ENCODE peak calls at places on chromosomes 1 and 21, in six cellular contexts. J, I, G, S, E and Y are unnamed samples. For H3K4me1, the result is how much of the 10 kb centered on the place peaks cover.

GRCh38 chr1:39907532-39908453 is 6.1 kb upstream of the MYCL start:
- DNase-seq in J (no peak), I (no peak), G (no peak), S (no peak), E (no peak), Y (no peak)

GRCh38 chr1:228346731-228347130 is 59.9 kb downstream of the TRIM11 start:
- DNase-seq in J (no peak), I (peak), G (no peak), S (no peak), E (no peak), Y (no peak)

GRCh38 chr1:227947678-227948492 is at the start of gene WNT9A:
- DNase-seq in J (peak), I (peak), G (peak), S (peak), E (peak), Y (peak)

GRCh38 chr1:24704411-24705259 is 40.6 kb upstream of the CLIC4 start:
- DNase-seq in J (no peak), I (no peak), G (peak), S (peak), E (no peak), Y (no peak)

GRCh38 chr1:241675983-241676382 is 23.9 kb downstream of the WDR64 start:
- DNase-seq in J (no peak), I (no peak), G (no peak), S (no peak), E (no peak), Y (no peak)

GRCh38 chr1:192167941-192168685 is 9.9 kb downstream of the RGS18 start:
- DNase-seq in J (no peak), I (no peak), G (no peak), S (no peak), E (no peak), Y (no peak)

GRCh38 chr1:171784779-171785178 is 3.3 kb downstream of the METTL13 start:
- DNase-seq in J (no peak), I (no peak), G (no peak), S (no peak), E (no peak), Y (no peak)

GRCh38 chr1:33586111-33586510 is 113.7 kb downstream of the ZSCAN20 start:
- DNase-seq in J (no peak), I (no peak), G (no peak), S (no peak), E (no peak), Y (peak)

GRCh38 chr1:114342376-114342775 is 168.6 kb downstream of the TRIM33 start:
- DNase-seq in J (no peak), I (peak), G (no peak), S (no peak), E (no peak), Y (peak)

GRCh38 chr1:116990612-116991151 is 10.9 kb upstream of the CD101 start:
- DNase-seq in J (no peak), I (peak), G (no peak), S (no peak), E (peak), Y (no peak)

GRCh38 chr21:46621457-46622182 is 13.9 kb upstream of the PRMT2 start:
- DNase-seq in J (no peak), I (no peak), G (no peak), S (no peak), E (no peak), Y (no peak)

GRCh38 chr1:224087358-224087757 is 26.6 kb upstream of the FBXO28 start:
- DNase-seq in J (no peak), I (no peak), G (no peak), S (no peak), E (no peak), Y (no peak)

GRCh38 chr1:22341791-22342605 is 109.7 kb upstream of the ZBTB40 start:
- DNase-seq in J (no peak), I (peak), G (peak), S (no peak), E (no peak), Y (peak)

GRCh38 chr1:234724517-234725176 is 114.7 kb upstream of the IRF2BP2 start:
- DNase-seq in J (peak), I (peak), G (no peak), S (peak), E (peak), Y (peak)

GRCh38 chr1:10713614-10714013 is 82.8 kb downstream of the CASZ1 start:
- DNase-seq in J (no peak), I (no peak), G (no peak), S (no peak), E (no peak), Y (no peak)

GRCh38 chr1:117093870-117094621 is 27.5 kb downstream of the TRIM45 start:
- DNase-seq in J (no peak), I (no peak), G (peak), S (peak), E (no peak), Y (peak)

GRCh38 chr1:117059334-117059677 is 820 bp upstream of the TTF2 start:
- DNase-seq in J (peak), I (peak), G (no peak), S (peak), E (peak), Y (peak)

GRCh38 chr1:198529414-198529813 is 11.1 kb downstream of the ATP6V1G3 start:
- DNase-seq in J (no peak), I (no peak), G (no peak), S (no peak), E (no peak), Y (no peak)

GRCh38 chr1:190578531-190578930 is 100.9 kb upstream of the BRINP3 start:
- DNase-seq in J (no peak), I (no peak), G (no peak), S (no peak), E (no peak), Y (no peak)

GRCh38 chr21:29453511-29453910 is 154.8 kb downstream of the BACH1 start:
- DNase-seq in J (no peak), I (no peak), G (no peak), S (no peak), E (no peak), Y (no peak)

GRCh38 chr1:5297199-5297877 is 642.9 kb downstream of the AJAP1 start:
- DNase-seq in J (no peak), I (no peak), G (no peak), S (no peak), E (peak), Y (no peak)

GRCh38 chr1:35031103-35031452 is 667 bp downstream of the ZMYM6 start:
- DNase-seq in J (no peak), I (peak), G (peak), S (peak), E (peak), Y (peak)

GRCh38 chr1:63795455-63795854 is 21.6 kb downstream of the ROR1 start:
- DNase-seq in J (no peak), I (no peak), G (no peak), S (no peak), E (no peak), Y (no peak)

GRCh38 chr1:12485231-12486172 is 132.5 kb downstream of the DHRS3 start:
- DNase-seq in J (no peak), I (no peak), G (no peak), S (no peak), E (no peak), Y (no peak)

GRCh38 chr1:20439282-20439681 is 46.7 kb downstream of the CAMK2N1 start:
- DNase-seq in J (no peak), I (no peak), G (peak), S (no peak), E (no peak), Y (no peak)

GRCh38 chr1:223231581-223231980 is 88.5 kb upstream of the TLR5 start:
- DNase-seq in J (no peak), I (no peak), G (no peak), S (no peak), E (no peak), Y (no peak)

GRCh38 chr21:44511938-44512275 is 28.1 kb downstream of the KRTAP10-1 start:
- DNase-seq in J (no peak), I (no peak), G (no peak), S (no peak), E (no peak), Y (no peak)

GRCh38 chr21:44510109-44510507 is 29.9 kb downstream of the KRTAP10-1 start:
- DNase-seq in J (no peak), I (no peak), G (no peak), S (no peak), E (no peak), Y (no peak)

GRCh38 chr21:44512496-44513388 is 27.3 kb downstream of the KRTAP10-1 start:
- DNase-seq in J (no peak), I (no peak), G (no peak), S (no peak), E (no peak), Y (no peak)

GRCh38 chr21:44510508-44511218 is 29.3 kb downstream of the KRTAP10-1 start:
- DNase-seq in J (peak), I (peak), G (peak), S (peak), E (peak), Y (peak)

GRCh38 chr21:44511219-44511937 is 28.6 kb downstream of the KRTAP10-1 start:
- DNase-seq in J (no peak), I (no peak), G (no peak), S (no peak), E (no peak), Y (no peak)
- H3K4me1 ChIP-seq in J (under half), I (under half), G (under half), S (under half), E (under half), Y (under half)

DNA sequence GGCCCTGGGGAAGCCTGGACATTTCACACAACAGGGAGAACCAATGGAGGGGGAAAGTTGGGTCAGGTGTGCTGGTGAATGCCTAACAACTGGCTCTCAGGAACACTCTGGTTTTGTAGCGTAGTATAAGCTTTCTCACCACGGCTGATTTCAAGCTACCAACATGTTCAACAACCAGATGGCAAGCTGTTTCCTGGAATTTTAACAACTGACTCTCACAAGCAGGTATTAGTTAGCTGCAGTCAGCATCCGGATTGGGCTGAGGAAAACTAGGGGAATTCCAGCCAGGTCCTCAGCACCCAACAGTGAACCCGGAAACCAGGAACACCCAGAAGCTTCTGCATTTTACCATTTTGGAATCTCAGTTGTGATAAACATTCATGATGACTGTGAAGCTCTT is 162.3 kb upstream of the CAMK1G start:
- DNase-seq in J (no peak), I (no peak), G (no peak), S (no peak), E (no peak), Y (no peak)
- H3K4me1 ChIP-seq in J (under half), I (under half), G (under half), S (under half), E (under half), Y (under half)

DNA sequence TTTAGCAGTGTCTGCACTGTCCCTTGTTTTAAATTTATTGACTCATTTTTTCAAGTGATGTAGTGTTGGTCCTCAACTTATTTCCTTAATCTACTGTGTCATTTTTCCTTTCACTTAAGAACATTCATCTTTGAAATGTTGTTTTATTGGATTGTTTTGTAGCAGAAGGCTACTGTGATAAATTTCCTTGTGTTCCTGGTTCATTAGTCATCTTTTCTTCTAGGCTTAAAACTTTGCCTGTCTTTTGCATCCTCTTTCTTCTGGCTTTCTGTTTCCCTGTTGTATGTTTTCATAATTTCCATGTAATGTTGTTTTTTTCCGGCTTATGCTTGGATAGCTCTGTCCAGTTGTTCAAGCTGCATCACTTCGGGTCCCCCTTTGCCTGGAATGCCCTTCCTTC is 61.9 kb downstream of the UBE2T start:
- DNase-seq in J (no peak), I (no peak), G (no peak), S (no peak), E (no peak), Y (no peak)
- H3K4me1 ChIP-seq in J (under half), I (under half), G (under half), S (under half), E (under half), Y (under half)

DNA sequence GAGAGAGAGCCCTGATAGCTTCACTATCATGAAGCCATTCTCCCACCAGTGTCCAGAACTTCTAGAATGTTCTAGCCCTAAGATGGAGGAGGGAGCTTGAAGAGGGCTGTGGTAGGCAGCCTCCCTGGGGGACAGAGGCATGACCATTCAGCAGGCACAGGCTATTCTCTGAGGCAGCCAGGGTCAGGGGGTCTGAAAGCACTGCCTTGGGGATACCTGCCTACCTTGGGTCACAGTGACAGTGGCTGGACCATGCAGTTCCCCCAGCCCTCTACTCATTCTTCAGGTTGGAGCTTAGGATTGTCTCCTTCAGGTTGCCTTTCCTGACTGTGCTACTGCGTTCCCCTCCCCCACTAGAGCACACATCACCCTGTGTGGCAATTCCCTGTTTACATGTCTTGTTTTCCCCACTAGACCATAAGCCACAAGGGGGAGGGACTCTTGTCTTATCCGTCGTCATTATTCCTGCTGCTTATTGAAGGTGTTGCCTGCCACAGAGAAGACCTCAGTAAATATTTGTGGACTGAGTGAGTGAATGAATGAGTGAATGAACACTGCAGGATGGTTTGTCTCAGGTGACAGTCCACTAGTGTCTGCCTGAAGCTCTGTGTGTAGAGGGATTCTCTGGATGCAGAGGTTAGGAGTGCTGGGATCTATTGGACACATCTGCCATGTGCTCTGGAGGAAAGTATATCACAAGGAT is 5.2 kb downstream of the ZDHHC18 start:
- DNase-seq in J (no peak), I (no peak), G (no peak), S (no peak), E (no peak), Y (no peak)
- H3K4me1 ChIP-seq in J (under half), I (under half), G (under half), S (under half), E (under half), Y (under half)

GRCh38 chr1:154864189-154864985 is 5.7 kb downstream of the KCNN3 start:
- DNase-seq in J (no peak), I (no peak), G (no peak), S (no peak), E (no peak), Y (no peak)
- H3K4me1 ChIP-seq in J (under half), I (under half), G (under half), S (under half), E (half or more), Y (under half)

GRCh38 chr1:43587594-43587993 is 56.9 kb downstream of the PTPRF start:
- DNase-seq in J (no peak), I (no peak), G (no peak), S (no peak), E (peak), Y (no peak)
- H3K4me1 ChIP-seq in J (under half), I (under half), G (under half), S (under half), E (under half), Y (under half)

GRCh38 chr1:18923721-18924610 is 21.6 kb upstream of the ALDH4A1 start:
- DNase-seq in J (no peak), I (no peak), G (no peak), S (no peak), E (peak), Y (no peak)
- H3K4me1 ChIP-seq in J (half or more), I (under half), G (under half), S (half or more), E (under half), Y (under half)

DNA sequence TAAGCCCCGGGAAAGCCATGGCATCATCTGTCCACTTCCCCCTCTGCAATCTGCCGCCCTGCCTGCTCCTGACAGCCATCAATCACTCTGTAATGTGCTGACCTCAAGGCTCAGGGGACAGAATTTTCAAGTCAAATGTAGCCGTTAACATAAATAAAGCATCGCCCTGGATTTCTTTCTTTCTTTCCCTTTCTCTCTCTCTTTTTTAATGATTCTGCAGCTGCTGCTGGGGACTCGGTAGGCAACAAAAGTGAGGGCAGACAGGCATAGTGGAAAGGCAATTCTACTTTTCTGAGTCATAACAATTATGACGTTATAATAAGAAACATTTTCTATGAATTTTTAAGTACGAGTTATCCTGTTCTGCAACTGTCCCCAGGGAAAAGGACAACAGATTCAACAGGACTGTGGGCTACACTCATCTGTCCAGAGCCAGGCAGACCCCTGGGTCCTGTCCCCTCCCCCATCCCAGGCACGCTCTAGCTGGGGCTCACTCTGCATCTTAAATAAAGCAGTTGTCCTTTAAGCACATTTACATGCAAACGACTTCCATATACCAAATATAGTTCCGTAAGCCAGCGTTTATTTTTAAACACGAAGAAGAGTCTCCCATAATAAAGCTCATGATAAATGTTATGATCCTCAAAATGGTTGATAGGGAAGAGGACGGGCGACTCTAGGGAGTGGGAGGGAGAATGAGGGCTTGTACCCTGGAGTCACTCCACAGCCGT is 78.6 kb downstream of the SSBP3 start:
- DNase-seq in J (no peak), I (no peak), G (no peak), S (no peak), E (no peak), Y (no peak)
- H3K4me1 ChIP-seq in J (half or more), I (half or more), G (half or more), S (under half), E (half or more), Y (under half)

DNA sequence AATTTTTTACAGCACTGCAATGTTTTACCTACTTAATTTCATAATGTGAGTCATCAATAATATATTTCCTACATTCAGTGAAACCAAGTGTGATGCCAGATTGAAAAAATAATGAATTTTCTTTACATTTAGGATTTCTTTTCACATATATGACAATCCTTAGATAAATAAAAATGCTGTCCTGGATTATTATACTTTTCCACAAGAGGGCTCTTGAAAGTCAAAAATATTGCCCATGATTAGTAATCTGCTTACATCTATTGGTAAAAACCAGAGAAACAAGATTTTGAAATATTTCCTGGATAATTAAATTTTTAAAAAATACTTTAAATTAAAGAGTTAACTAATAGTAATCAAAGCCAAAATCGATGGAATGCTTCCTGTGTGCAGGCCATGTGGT is 86.8 kb upstream of the PLPPR4 start:
- DNase-seq in J (no peak), I (no peak), G (no peak), S (no peak), E (no peak), Y (no peak)
- H3K4me1 ChIP-seq in J (under half), I (under half), G (under half), S (under half), E (under half), Y (under half)

DNA sequence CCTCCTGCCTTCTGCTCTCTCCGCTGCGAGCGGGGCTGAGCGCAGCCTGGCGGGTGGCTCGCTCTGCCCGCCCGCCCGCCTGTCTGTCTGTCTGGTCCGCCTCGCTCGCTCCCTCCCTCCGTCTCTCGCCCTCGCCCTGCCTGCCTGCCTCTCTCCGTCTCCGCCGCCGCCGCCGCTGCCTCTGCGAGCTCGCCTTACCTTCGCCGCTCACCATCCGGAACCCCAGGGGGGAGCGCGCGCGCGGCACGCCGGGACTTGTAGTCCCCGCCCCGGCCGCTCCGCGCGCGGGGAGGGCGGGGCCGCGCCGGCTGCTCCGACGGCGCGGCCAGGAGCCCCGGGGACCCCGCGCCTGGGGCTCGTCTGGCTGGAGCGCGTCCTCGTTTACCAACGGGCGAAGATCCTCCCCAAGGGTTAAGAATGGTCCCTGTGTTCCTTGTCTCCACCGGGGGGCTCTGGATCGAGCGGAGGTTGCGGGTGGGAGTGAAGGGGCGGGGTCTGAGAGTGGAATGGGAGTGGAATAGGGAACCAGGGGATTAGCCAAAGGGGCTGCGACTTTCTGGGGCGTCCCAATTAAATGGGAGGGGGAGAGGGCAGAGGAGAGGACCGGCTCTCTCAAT is at the start of gene AHDC1:
- DNase-seq in J (peak), I (peak), G (peak), S (peak), E (peak), Y (peak)
- H3K4me1 ChIP-seq in J (under half), I (under half), G (under half), S (under half), E (under half), Y (under half)